ENCODE peak calls at places on chromosomes 5 and 9, in eight cellular contexts. R, U, H, F, D, B, O and E are unnamed samples.

GRCh38 chr5:180649297-180650039 is at the start of gene FLT4:
- DNase-seq in O (no peak), B (no peak), R (no peak), U (no peak), F (no peak), D (no peak), H (no peak), E (no peak)

GRCh38 chr5:135100431-135100830 is 66.4 kb upstream of the PITX1 start:
- DNase-seq in U (no peak), B (no peak), R (no peak), O (no peak), F (no peak), D (no peak), H (no peak), E (no peak)

GRCh38 chr5:90488791-90489190 is 14.1 kb downstream of the POLR3G start:
- DNase-seq in F (no peak), H (peak), O (no peak), D (no peak), R (no peak), B (no peak), U (peak), E (no peak)

GRCh38 chr9:12775373-12775962 is 648 bp downstream of the LURAP1L start:
- DNase-seq in H (no peak), F (peak), D (no peak), B (peak), U (no peak), O (peak), R (no peak), E (no peak)

GRCh38 chr5:73544429-73545402 is 20.7 kb downstream of the ANKRA2 start:
- DNase-seq in U (no peak), O (no peak), F (no peak), B (no peak), R (no peak), H (peak), D (peak), E (no peak)

GRCh38 chr5:123708074-123708806 is 196.3 kb downstream of the CSNK1G3 start:
- DNase-seq in F (no peak), U (peak), H (peak), D (peak), O (no peak), B (no peak), R (no peak), E (peak)

GRCh38 chr5:142800776-142801494 is 30.8 kb downstream of the ARHGAP26 start:
- DNase-seq in D (no peak), B (no peak), U (no peak), F (no peak), R (no peak), O (no peak), H (no peak), E (no peak)

GRCh38 chr5:67305401-67305800 is 108.8 kb upstream of the CD180 start:
- DNase-seq in B (no peak), R (no peak), O (no peak), F (no peak), H (no peak), D (peak), U (no peak), E (no peak)

GRCh38 chr9:82810902-82811301 is 252.0 kb downstream of the RASEF start:
- DNase-seq in D (peak), R (no peak), B (peak), U (no peak), H (peak), F (no peak), O (peak), E (peak)

GRCh38 chr9:116238225-116238624 is 84.6 kb downstream of the PAPPA start:
- DNase-seq in B (no peak), F (no peak), U (peak), O (no peak), H (peak), D (peak), R (no peak), E (no peak)

GRCh38 chr5:169226904-169227303 is 74.0 kb downstream of the SLIT3 start:
- DNase-seq in R (no peak), D (no peak), F (no peak), B (no peak), U (no peak), O (peak), H (no peak), E (no peak)

GRCh38 chr9:109242751-109243150 is 75.7 kb upstream of the FRRS1L start:
- DNase-seq in O (no peak), B (no peak), U (no peak), H (no peak), F (no peak), R (no peak), D (no peak), E (no peak)

GRCh38 chr9:37984672-37985611 is 81.0 kb upstream of the SLC25A51 start:
- DNase-seq in D (peak), U (peak), B (peak), O (no peak), R (no peak), H (peak), F (no peak), E (no peak)

GRCh38 chr9:98430535-98430934 is 175.1 kb upstream of the TBC1D2 start:
- DNase-seq in B (no peak), H (peak), R (no peak), O (no peak), F (no peak), D (no peak), U (peak), E (no peak)

GRCh38 chr9:26043431-26043830 is 365.2 kb upstream of the TUSC1 start:
- DNase-seq in H (no peak), B (no peak), R (no peak), D (no peak), U (peak), F (no peak), O (peak), E (no peak)

GRCh38 chr9:116155700-116156045 is 2.1 kb downstream of the PAPPA start:
- DNase-seq in H (no peak), B (no peak), D (no peak), O (no peak), U (no peak), R (no peak), F (no peak), E (no peak)

GRCh38 chr5:95080026-95080425 is 204.9 kb downstream of the MCTP1 start:
- DNase-seq in D (peak), F (no peak), O (no peak), H (peak), B (no peak), R (no peak), U (no peak), E (no peak)

GRCh38 chr9:35114113-35114847 is 1.4 kb downstream of the ATOSB start:
- DNase-seq in H (peak), B (peak), R (peak), D (peak), F (peak), O (peak), U (peak), E (peak)

GRCh38 chr9:121699271-121700164 is 48.1 kb downstream of the DAB2IP start:
- DNase-seq in H (peak), R (no peak), D (peak), U (peak), O (peak), B (no peak), F (peak), E (peak)

GRCh38 chr5:126368239-126368812 is 54.9 kb upstream of the GRAMD2B start:
- DNase-seq in R (no peak), D (peak), O (peak), B (peak), H (no peak), F (no peak), U (no peak), E (no peak)

GRCh38 chr5:145938699-145939531 is 2.5 kb downstream of the SH3RF2 start:
- DNase-seq in B (no peak), H (no peak), O (no peak), R (no peak), D (no peak), U (no peak), F (no peak), E (peak)

GRCh38 chr9:119556129-119556875 is 187.1 kb upstream of the BRINP1 start:
- DNase-seq in H (peak), F (peak), D (peak), B (peak), R (peak), U (peak), O (peak), E (peak)

GRCh38 chr9:99368341-99369326 is 146.6 kb downstream of the SEC61B start:
- DNase-seq in U (peak), B (peak), D (no peak), O (no peak), F (no peak), R (no peak), H (peak), E (peak)

GRCh38 chr5:61275841-61276240 is 56.2 kb upstream of the ZSWIM6 start:
- DNase-seq in B (peak), D (peak), O (peak), U (peak), H (peak), F (no peak), R (no peak), E (peak)

GRCh38 chr9:131656356-131657030 is 83.4 kb downstream of the RAPGEF1 start:
- DNase-seq in F (no peak), B (no peak), H (no peak), O (no peak), U (no peak), R (peak), D (no peak), E (no peak)

GRCh38 chr9:123660691-123661090 is 269.2 kb downstream of the DENND1A start:
- DNase-seq in R (no peak), F (peak), D (no peak), O (no peak), U (no peak), B (no peak), H (peak), E (no peak)

GRCh38 chr9:133238851-133239532 is 29.9 kb upstream of the OBP2B start:
- DNase-seq in B (peak), D (peak), H (peak), U (peak), O (peak), F (peak), R (peak), E (peak)

GRCh38 chr5:168423478-168423877 is 62.8 kb upstream of the RARS1 start:
- DNase-seq in R (no peak), B (no peak), H (no peak), U (no peak), F (no peak), O (no peak), D (no peak), E (no peak)

GRCh38 chr5:135615581-135616260 is 36.9 kb upstream of the CXCL14 start:
- DNase-seq in F (no peak), D (no peak), B (peak), R (no peak), H (peak), O (peak), U (no peak), E (no peak)

GRCh38 chr5:136799806-136800372 is 434.5 kb upstream of the TRPC7 start:
- DNase-seq in H (peak), O (peak), D (no peak), F (no peak), U (no peak), B (peak), R (no peak), E (no peak)

GRCh38 chr5:127565586-127566270 is 48.3 kb downstream of the PRRC1 start:
- DNase-seq in D (no peak), O (no peak), F (no peak), U (no peak), R (no peak), H (no peak), B (no peak), E (no peak)

GRCh38 chr5:170135796-170136490 is 30.2 kb downstream of the FOXI1 start:
- DNase-seq in D (peak), O (no peak), R (no peak), F (no peak), U (no peak), B (no peak), H (peak), E (no peak)

GRCh38 chr5:2917524-2917923 is 166.0 kb upstream of the IRX2 start:
- DNase-seq in F (no peak), B (no peak), O (no peak), D (no peak), R (no peak), H (no peak), U (no peak), E (no peak)

GRCh38 chr9:95793924-95794828 is 81.3 kb upstream of the ERCC6L2 start:
- DNase-seq in D (peak), B (no peak), F (no peak), H (peak), U (peak), R (no peak), O (no peak), E (peak)

GRCh38 chr5:54171645-54172384 is 138.6 kb downstream of the ARL15 start:
- DNase-seq in R (no peak), U (no peak), D (peak), B (no peak), H (peak), F (no peak), O (no peak), E (no peak)